ENCODE peak calls at places on chromosomes 12 and 14, in seven cellular contexts. L, D, O, P, I, Z and A are unnamed samples. For H3K4me1, the result is how much of the 10 kb centered on the place peaks cover.

GRCh38 chr14:26984318-26985177 is 386.7 kb upstream of the NOVA1 start:
- DNase-seq in L (peak), D (peak), O (peak), P (peak), I (no peak), Z (peak), A (peak)

GRCh38 chr14:77301103-77301502 is 19.6 kb downstream of the POMT2 start:
- DNase-seq in L (peak), D (peak), O (peak), P (peak), I (peak), Z (peak), A (peak)

GRCh38 chr12:123963829-123964228 is 8.8 kb downstream of the CCDC92 start:
- DNase-seq in L (no peak), D (no peak), O (no peak), P (no peak), I (no peak), Z (no peak), A (no peak)

GRCh38 chr14:69629225-69630127 is 18.1 kb downstream of the SUSD6 start:
- DNase-seq in L (no peak), D (no peak), O (no peak), P (no peak), I (no peak), Z (peak), A (no peak)

GRCh38 chr14:49303952-49304516 is 282.1 kb downstream of the RPS29 start:
- DNase-seq in L (no peak), D (no peak), O (no peak), P (no peak), I (no peak), Z (no peak), A (no peak)

GRCh38 chr12:2894961-2895360 is 4.3 kb downstream of the TULP3 start:
- DNase-seq in L (no peak), D (no peak), O (no peak), P (peak), I (no peak), Z (no peak), A (no peak)

GRCh38 chr14:29926701-29927595 is 699 bp downstream of the PRKD1 start:
- DNase-seq in L (peak), D (peak), O (no peak), P (peak), I (peak), Z (no peak), A (peak)

GRCh38 chr12:111185889-111186227 is 183.0 kb downstream of the PHETA1 start:
- DNase-seq in L (no peak), D (no peak), O (no peak), P (no peak), I (no peak), Z (no peak), A (no peak)

GRCh38 chr14:71431169-71431525 is 501.1 kb upstream of the RGS6 start:
- DNase-seq in L (no peak), D (no peak), O (no peak), P (no peak), I (no peak), Z (no peak), A (no peak)

GRCh38 chr12:131940121-131940520 is 9.6 kb upstream of the EP400 start:
- DNase-seq in L (no peak), D (no peak), O (no peak), P (peak), I (no peak), Z (no peak), A (no peak)

GRCh38 chr14:64337901-64338615 is 43.9 kb upstream of the ESR2 start:
- DNase-seq in L (peak), D (peak), O (no peak), P (no peak), I (peak), Z (peak), A (peak)

GRCh38 chr14:104213301-104214034 is 75.1 kb downstream of the KIF26A start:
- DNase-seq in L (no peak), D (no peak), O (no peak), P (no peak), I (peak), Z (no peak), A (no peak)

GRCh38 chr12:47164730-47165439 is 85.1 kb upstream of the AMIGO2 start:
- DNase-seq in L (no peak), D (no peak), O (no peak), P (no peak), I (no peak), Z (no peak), A (no peak)

DNA sequence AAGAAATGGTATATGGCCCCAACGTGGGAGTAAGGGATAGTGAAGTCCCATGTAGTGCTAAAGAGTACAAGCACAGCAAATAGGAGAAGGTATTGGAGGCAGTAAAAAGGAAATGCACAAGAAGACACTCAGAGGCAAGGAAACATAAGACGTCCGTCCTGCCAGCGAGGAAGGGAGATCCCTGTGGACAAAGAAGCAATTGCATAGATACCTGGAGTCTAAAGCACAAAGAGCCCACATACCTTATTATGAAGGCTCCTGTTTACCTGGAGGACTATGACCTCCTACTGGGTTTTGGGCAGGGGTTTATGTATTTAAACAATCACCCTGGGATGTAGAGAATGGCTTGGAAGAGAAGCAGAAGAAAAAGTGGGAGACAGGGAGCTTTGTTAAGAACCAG is 341.2 kb upstream of the DCN start:
- DNase-seq in L (no peak), D (no peak), O (no peak), P (no peak), I (no peak), Z (no peak), A (no peak)
- TF ChIP-seq POLR2AphosphoS5 in L (no peak), D (no peak), O (no peak), P (no peak), I (no peak), Z (no peak), A (no peak)

GRCh38 chr12:113228394-113229028 is 7.2 kb downstream of the TPCN1 start:
- DNase-seq in L (no peak), D (no peak), O (no peak), P (no peak), I (peak), Z (no peak), A (no peak)

GRCh38 chr12:113227686-113228391 is 6.6 kb downstream of the TPCN1 start:
- DNase-seq in L (no peak), D (no peak), O (no peak), P (no peak), I (peak), Z (no peak), A (no peak)

GRCh38 chr12:113227169-113227568 is 5.9 kb downstream of the TPCN1 start:
- DNase-seq in L (no peak), D (no peak), O (no peak), P (no peak), I (peak), Z (no peak), A (no peak)

GRCh38 chr12:113224955-113225354 is 3.7 kb downstream of the TPCN1 start:
- DNase-seq in L (no peak), D (no peak), O (no peak), P (no peak), I (peak), Z (no peak), A (no peak)

GRCh38 chr12:113226696-113227095 is 5.4 kb downstream of the TPCN1 start:
- DNase-seq in L (no peak), D (no peak), O (no peak), P (no peak), I (peak), Z (no peak), A (no peak)
- H3K4me1 ChIP-seq in L (half or more), D (under half), O (under half), P (under half), I (half or more), Z (under half), A (under half)

GRCh38 chr12:88578821-88579518 is 1.3 kb downstream of the KITLG start:
- DNase-seq in L (no peak), D (peak), O (no peak), P (no peak), I (no peak), Z (peak), A (peak)
- TF ChIP-seq POLR2AphosphoS5 in L (no peak), D (no peak), O (peak), P (no peak), I (no peak), Z (no peak), A (no peak)

DNA sequence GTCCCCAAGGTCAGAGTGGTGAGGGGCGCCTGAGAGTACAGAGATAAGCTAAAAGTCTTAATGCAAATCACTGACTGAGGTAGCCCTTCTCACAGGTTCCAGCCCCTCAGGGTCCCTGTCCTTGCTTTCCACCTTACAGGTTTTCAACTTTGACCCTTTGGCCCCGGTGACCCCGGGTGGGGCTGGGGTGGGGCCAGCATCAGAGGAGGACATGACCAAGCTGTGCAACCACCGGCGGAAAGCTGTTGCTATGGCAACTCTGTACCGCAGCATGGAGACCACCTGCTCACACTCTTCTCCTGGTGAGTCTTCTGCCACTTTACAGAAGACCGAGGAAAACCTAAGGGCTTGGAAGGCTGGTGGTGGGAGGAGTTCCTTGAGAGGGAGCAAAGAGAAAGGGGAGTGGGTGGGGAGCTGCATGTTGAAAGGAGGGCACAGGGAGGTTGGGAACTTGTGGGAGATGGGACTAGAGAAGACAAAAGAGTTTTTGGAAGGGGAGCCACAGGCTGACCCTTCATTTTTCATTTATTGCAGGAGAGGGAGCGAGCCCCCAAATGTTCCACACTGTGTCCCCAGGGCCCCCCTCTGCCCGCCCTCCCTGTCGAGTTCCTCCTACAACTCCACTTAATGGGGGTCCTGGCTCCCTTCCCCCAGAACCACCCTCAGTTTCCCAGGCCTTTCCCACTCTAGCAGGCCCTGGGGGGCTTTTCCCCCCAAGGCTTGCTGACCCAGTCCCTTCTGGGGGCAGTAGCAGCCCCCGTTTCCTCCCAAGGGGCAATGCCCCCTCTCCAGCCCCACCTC is 2.4 kb downstream of the MBD6 start:
- DNase-seq in L (no peak), D (no peak), O (no peak), P (no peak), I (peak), Z (no peak), A (peak)
- H3K4me1 ChIP-seq in L (half or more), D (under half), O (under half), P (under half), I (under half), Z (under half), A (under half)

DNA sequence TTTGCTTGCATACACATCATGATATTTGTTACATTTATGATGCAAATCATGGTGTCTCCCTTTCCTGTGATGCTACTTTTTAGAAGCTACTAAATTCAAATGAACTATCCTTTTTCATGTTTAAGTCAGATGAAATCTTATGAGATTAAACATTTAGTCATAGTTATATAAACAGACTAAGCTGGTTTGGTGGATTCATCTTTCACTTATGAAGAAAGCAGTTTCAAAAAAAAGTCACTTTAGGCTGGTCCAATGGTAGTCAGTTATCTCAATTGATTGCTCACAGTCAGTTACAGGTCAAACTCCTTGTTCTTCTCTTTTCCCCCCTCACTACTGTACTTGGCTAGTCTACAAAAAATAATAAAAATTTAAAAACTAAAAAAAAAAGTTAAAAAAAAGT is 19.7 kb downstream of the SYCP3 start:
- DNase-seq in L (no peak), D (no peak), O (no peak), P (no peak), I (no peak), Z (no peak), A (no peak)
- TF ChIP-seq POLR2AphosphoS5 in L (no peak), D (no peak), O (no peak), P (no peak), I (no peak), Z (no peak), A (no peak)

GRCh38 chr12:53048780-53049401 is 974 bp upstream of the TNS2 start:
- DNase-seq in L (peak), D (peak), O (no peak), P (peak), I (peak), Z (peak), A (peak)
- H3K4me1 ChIP-seq in L (half or more), D (half or more), O (half or more), P (half or more), I (half or more), Z (half or more), A (half or more)

GRCh38 chr14:58637391-58638230 is at the start of gene DACT1:
- DNase-seq in L (peak), D (no peak), O (no peak), P (peak), I (peak), Z (peak), A (peak)

GRCh38 chr14:58641509-58641908 is 3.7 kb downstream of the DACT1 start:
- DNase-seq in L (no peak), D (no peak), O (no peak), P (no peak), I (no peak), Z (no peak), A (no peak)

GRCh38 chr14:58640959-58641358 is 3.2 kb downstream of the DACT1 start:
- DNase-seq in L (no peak), D (no peak), O (no peak), P (no peak), I (no peak), Z (no peak), A (no peak)

GRCh38 chr14:58638231-58639205 is 756 bp downstream of the DACT1 start:
- DNase-seq in L (no peak), D (no peak), O (no peak), P (peak), I (peak), Z (no peak), A (peak)

DNA sequence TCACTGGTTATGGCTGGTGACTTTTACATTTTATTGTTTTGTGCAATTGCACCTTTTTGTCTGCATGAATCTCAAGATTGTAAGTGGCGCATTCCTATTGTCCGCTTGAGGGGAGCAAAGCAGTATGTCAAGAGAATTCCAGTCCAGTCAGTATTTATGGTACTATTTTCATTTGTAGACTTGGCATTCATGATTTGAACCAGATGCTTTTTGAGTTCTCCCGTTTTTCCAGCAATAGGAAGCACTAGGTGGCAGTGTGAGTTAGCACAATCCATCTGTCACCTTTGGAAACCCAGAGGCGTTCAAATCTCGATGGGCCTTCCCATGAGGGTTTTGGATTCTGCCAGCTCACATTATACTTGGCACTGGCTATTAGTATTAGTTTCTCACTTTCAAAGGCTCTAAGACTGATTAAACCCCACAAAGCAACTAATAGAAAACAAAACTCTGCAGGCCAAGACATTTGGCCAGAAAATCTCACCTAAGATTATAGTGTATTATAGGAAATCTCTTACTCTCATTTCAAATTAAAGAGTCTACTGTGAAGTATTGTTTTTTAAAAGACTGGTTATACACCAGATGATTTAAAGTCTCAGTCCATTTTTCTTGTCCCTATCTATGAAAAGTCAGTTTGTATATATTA is 2.2 kb downstream of the DACT1 start:
- DNase-seq in L (no peak), D (peak), O (peak), P (no peak), I (no peak), Z (peak), A (peak)
- TF ChIP-seq POLR2AphosphoS5 in L (no peak), D (no peak), O (no peak), P (no peak), I (no peak), Z (no peak), A (no peak)

DNA sequence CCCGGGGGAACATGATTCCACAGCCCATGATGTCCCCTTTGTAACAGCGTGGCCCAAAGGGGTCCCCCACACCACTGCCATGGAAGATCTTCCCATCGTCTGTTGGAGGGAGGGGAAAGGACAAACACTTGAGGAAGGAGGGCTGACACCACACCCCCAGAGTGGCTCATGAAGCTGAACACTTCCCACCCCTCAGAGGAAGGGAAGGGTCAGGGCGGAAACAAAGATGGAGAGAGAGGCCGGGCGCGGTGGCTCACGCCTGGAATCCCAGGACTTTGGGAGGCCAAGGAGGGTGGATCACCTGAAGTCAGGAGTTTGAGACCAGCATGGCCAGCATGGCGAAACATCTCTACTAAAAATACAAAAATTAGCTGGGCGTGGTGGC is 12.6 kb downstream of the SPRYD3 start:
- DNase-seq in L (peak), D (no peak), O (no peak), P (peak), I (no peak), Z (no peak), A (no peak)
- H3K4me1 ChIP-seq in L (half or more), D (under half), O (half or more), P (under half), I (half or more), Z (under half), A (under half)

GRCh38 chr12:114690267-114691135 is 6.5 kb upstream of the TBX3 start:
- DNase-seq in L (no peak), D (no peak), O (no peak), P (no peak), I (no peak), Z (no peak), A (no peak)

GRCh38 chr12:114689075-114689994 is 5.4 kb upstream of the TBX3 start:
- DNase-seq in L (no peak), D (no peak), O (no peak), P (no peak), I (no peak), Z (no peak), A (no peak)

GRCh38 chr12:114691810-114692557 is 8.0 kb upstream of the TBX3 start:
- DNase-seq in L (no peak), D (no peak), O (no peak), P (peak), I (no peak), Z (no peak), A (no peak)

GRCh38 chr12:114692558-114693531 is 8.9 kb upstream of the TBX3 start:
- DNase-seq in L (no peak), D (no peak), O (no peak), P (peak), I (no peak), Z (no peak), A (no peak)

GRCh38 chr12:114691196-114691595 is 7.2 kb upstream of the TBX3 start:
- DNase-seq in L (no peak), D (no peak), O (no peak), P (peak), I (no peak), Z (no peak), A (no peak)
- TF ChIP-seq POLR2AphosphoS5 in L (no peak), D (no peak), O (no peak), P (no peak), I (no peak), Z (no peak), A (no peak)